ENCODE peak calls at places on chromosomes 2 and 18, in five cellular contexts. F is H1, I is neuronal stem cell, W is trophoblast cell, B is mesenchymal stem cell. Q is an unnamed sample.
A peak's percentile ranks its signal among the peaks of the same experiment; 100 is the strongest.

GRCh38 chr2:235026649-235027557 is 75.1 kb downstream of the SH3BP4 start:
- DNase-seq in B (no peak), I (no peak), F (no peak), W (no peak), Q (no peak)

GRCh38 chr2:289362-290089 is 1.6 kb upstream of the ALKAL2 start:
- DNase-seq in B (peak; percentile 35), W (peak; percentile 43), I (no peak), F (no peak), Q (peak; percentile 58)

GRCh38 chr2:8633735-8634313 is 48.0 kb upstream of the ID2 start:
- DNase-seq in W (no peak), F (no peak), B (peak; percentile 67), I (no peak), Q (no peak)

GRCh38 chr2:21467280-21467818 is 343.6 kb downstream of the TDRD15 start:
- DNase-seq in B (no peak), W (no peak), I (no peak), F (no peak), Q (no peak)

GRCh38 chr18:24259869-24260662 is 121.2 kb downstream of the CABYR start:
- DNase-seq in I (no peak), F (no peak), B (no peak), W (peak; percentile 23), Q (no peak)

GRCh38 chr2:112021781-112022231 is 33.3 kb upstream of the TMEM87B start:
- DNase-seq in W (no peak), I (no peak), F (no peak), B (peak; percentile 64), Q (no peak)

GRCh38 chr2:237601453-237602116 is 11.1 kb upstream of the RAB17 start:
- DNase-seq in F (no peak), B (no peak), I (no peak), W (no peak), Q (peak; percentile 79)

GRCh38 chr2:152260939-152261338 is 74.0 kb upstream of the FMNL2 start:
- DNase-seq in W (no peak), B (no peak), I (no peak), F (no peak), Q (no peak)

GRCh38 chr2:65299246-65299645 is 71.6 kb downstream of the ACTR2 start:
- DNase-seq in B (peak; percentile 57), W (no peak), F (no peak), I (no peak), Q (no peak)

GRCh38 chr2:239894276-239894675 is 130.9 kb downstream of the NDUFA10 start:
- DNase-seq in I (no peak), W (no peak), B (no peak), F (no peak), Q (peak; percentile 6)

GRCh38 chr18:36188912-36189311 is 1.6 kb downstream of the MOCOS start:
- DNase-seq in B (no peak), F (no peak), W (no peak), I (no peak), Q (no peak)

GRCh38 chr2:11370377-11371098 is 26.1 kb upstream of the ROCK2 start:
- DNase-seq in W (no peak), F (no peak), I (no peak), B (no peak), Q (no peak)

GRCh38 chr2:148594216-148594615 is 50.3 kb upstream of the EPC2 start:
- DNase-seq in I (no peak), F (no peak), W (peak; percentile 97), B (no peak), Q (no peak)

GRCh38 chr18:79486356-79487197 is 90.8 kb downstream of the NFATC1 start:
- DNase-seq in I (no peak), F (no peak), B (no peak), W (no peak), Q (no peak)

GRCh38 chr2:182901748-182902147 is 35.3 kb upstream of the FRZB start:
- DNase-seq in W (no peak), B (no peak), I (no peak), F (no peak), Q (no peak)
- H2BK12ac ChIP-seq in W (no peak overlapping the region), B (no peak overlapping the region), I (no peak overlapping the region), F (no peak overlapping the region), Q (no peak overlapping the region)

GRCh38 chr2:207035855-207036254 is 96.5 kb downstream of the CPO start:
- DNase-seq in B (no peak), I (no peak), F (no peak), W (no peak), Q (no peak)
- H2BK5ac ChIP-seq in B (no peak overlapping the region), I (no peak overlapping the region), F (no peak overlapping the region), W (no peak overlapping the region), Q (no peak overlapping the region)

GRCh38 chr2:41737888-41738287 is 309.9 kb upstream of the PKDCC start:
- DNase-seq in B (no peak), F (no peak), W (no peak), I (no peak), Q (no peak)

GRCh38 chr2:41735446-41735845 is 312.4 kb upstream of the PKDCC start:
- DNase-seq in I (no peak), F (no peak), B (no peak), W (peak; percentile 16), Q (no peak)

GRCh38 chr2:41735006-41735405 is 312.8 kb upstream of the PKDCC start:
- DNase-seq in B (no peak), F (no peak), I (no peak), W (no peak), Q (no peak)

GRCh38 chr2:41736586-41736985 is 311.2 kb upstream of the PKDCC start:
- DNase-seq in B (no peak), W (no peak), F (no peak), I (no peak), Q (no peak)

DNA sequence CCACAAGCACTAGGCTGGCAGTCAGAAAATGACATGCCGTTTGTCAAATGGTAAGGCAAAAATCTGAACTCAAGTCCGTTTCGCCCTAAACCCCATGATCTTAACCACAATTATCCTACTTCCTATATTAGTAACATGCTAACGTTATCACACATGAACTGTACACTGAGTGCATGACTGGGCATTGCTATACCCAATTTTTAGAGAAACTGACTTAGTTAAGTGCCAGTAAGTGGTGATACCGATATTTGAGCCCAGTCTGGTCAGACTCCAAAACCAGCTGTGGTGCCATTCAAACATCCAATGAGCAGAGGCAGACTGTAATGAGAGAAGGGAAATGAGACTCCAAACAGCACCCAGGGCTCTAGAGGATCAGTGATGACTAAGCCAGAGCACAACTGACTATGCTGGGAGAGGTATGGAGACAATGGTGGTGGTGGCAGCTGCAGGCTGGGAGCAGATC is 311.7 kb upstream of the PKDCC start:
- DNase-seq in B (no peak), F (no peak), W (peak; percentile 28), I (no peak), Q (no peak)
- H2AFZ ChIP-seq in B (no peak overlapping the region), F (peak overlapping the region; percentile 6), W (no peak overlapping the region), I (no peak overlapping the region), Q (no peak overlapping the region)

GRCh38 chr2:51014722-51015121 is 17.2 kb downstream of the NRXN1 start:
- DNase-seq in F (no peak), W (no peak), B (no peak), I (no peak), Q (no peak)
- H2BK12ac ChIP-seq in F (no peak overlapping the region), W (no peak overlapping the region), B (no peak overlapping the region), I (no peak overlapping the region), Q (no peak overlapping the region)

DNA sequence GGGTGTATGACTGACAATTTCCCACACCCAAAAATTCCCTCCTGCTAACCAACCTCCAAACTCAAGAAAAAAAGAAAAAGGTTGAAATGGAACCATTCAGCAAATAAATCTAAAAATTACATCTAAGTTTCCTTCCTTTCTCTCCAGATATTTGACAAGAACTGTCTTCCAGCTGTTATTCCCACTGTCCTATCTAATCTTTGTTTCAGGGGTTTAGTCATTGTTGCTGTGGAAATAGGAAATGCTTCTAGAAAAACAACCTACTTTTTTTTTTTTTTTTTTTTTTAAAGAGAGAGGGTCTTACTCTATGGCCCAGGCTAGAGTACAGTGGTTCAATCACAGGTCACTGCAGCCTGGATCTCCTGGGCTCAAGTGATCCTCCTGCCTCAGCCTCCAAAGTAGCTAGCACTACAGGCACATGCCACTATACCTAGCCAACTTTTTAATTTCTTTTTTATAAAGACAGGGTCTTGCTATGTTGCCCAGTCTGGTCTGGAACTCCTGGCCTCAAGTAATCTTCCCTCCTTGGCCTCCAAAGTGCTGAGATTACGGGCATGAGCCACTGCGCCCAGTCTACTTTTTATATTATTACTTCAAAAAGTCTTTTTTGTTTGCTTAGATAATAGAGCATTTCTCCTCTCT is 88.1 kb downstream of the ITSN2 start:
- DNase-seq in F (no peak), W (no peak), B (peak; percentile 18), I (no peak), Q (no peak)
- H2BK5ac ChIP-seq in F (no peak overlapping the region), W (no peak overlapping the region), B (no peak overlapping the region), I (no peak overlapping the region), Q (no peak overlapping the region)

GRCh38 chr18:47262397-47263196 is 11.1 kb upstream of the SKOR2 start:
- DNase-seq in W (no peak), F (no peak), I (no peak), B (no peak), Q (peak; percentile 33)

GRCh38 chr18:47265197-47265596 is 13.7 kb upstream of the SKOR2 start:
- DNase-seq in I (no peak), B (peak; percentile 19), F (no peak), W (peak; percentile 52), Q (no peak)

GRCh38 chr18:47261902-47262301 is 10.4 kb upstream of the SKOR2 start:
- DNase-seq in W (no peak), B (no peak), F (no peak), I (no peak), Q (no peak)

GRCh38 chr18:47263197-47263827 is 11.9 kb upstream of the SKOR2 start:
- DNase-seq in B (no peak), W (no peak), F (no peak), I (no peak), Q (peak; percentile 80)

DNA sequence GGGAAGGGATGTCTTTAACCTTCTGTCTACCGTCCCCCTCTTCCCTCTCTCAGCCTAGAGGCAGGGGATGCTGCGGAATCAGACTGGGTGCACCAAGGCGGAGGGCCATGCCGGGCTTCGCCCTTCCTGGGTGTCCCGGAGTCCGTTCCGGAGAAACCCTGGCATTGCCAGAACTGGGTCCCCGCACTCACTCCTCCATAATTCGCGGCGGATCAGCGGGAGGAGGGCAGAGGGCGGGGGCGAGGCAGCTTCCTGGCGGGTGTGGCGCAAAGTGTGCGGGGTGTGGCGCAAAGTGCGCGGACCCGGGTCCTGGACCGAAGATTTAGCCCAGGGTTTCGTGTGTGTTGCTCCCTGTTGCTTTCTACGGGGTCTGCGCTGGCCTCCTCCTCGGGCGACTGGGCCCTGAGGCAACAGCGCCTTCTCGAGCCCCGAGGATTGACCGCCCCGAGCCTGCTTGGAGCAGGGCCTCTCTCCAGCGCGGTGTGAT is 12.4 kb upstream of the SKOR2 start:
- DNase-seq in B (no peak), I (no peak), W (no peak), F (no peak), Q (peak; percentile 53)
- H2AFZ ChIP-seq in B (no peak overlapping the region), I (peak overlapping the region; percentile 40), W (no peak overlapping the region), F (peak overlapping the region; percentile 93), Q (no peak overlapping the region)

GRCh38 chr18:55762424-55762823 is 174.4 kb upstream of the TCF4 start:
- DNase-seq in I (no peak), B (no peak), W (no peak), F (no peak), Q (no peak)
- H2BK12ac ChIP-seq in I (no peak overlapping the region), B (no peak overlapping the region), W (no peak overlapping the region), F (no peak overlapping the region), Q (no peak overlapping the region)

GRCh38 chr2:46644690-46645385 is 165.5 kb downstream of the TMEM247 start:
- DNase-seq in I (no peak), B (peak; percentile 32), W (no peak), F (no peak), Q (no peak)
- H2BK5ac ChIP-seq in I (no peak overlapping the region), B (no peak overlapping the region), W (no peak overlapping the region), F (no peak overlapping the region), Q (no peak overlapping the region)

GRCh38 chr2:194870974-194871535 is 786.0 kb upstream of the SLC39A10 start:
- DNase-seq in I (no peak), B (no peak), F (no peak), W (no peak), Q (no peak)

GRCh38 chr2:194867328-194867727 is 789.7 kb upstream of the SLC39A10 start:
- DNase-seq in W (peak; percentile 12), I (no peak), B (no peak), F (no peak), Q (no peak)
- H2AFZ ChIP-seq in W (no peak overlapping the region), I (no peak overlapping the region), B (no peak overlapping the region), F (no peak overlapping the region), Q (no peak overlapping the region)

Q was measured in H9.